ENCODE peak calls at places on chromosome 17, in nine cellular contexts. X, E, H, F, A, M, J, L and B are unnamed samples.

GRCh38 chr17:69047368-69048263 is 13.1 kb downstream of the ABCA9 start:
- DNase-seq in J (peak; percentile 29), L (no peak), M (peak; percentile 87), E (peak; percentile 20), F (no peak), X (no peak), H (no peak), A (no peak), B (no peak)

GRCh38 chr17:19470529-19471261 is 59.7 kb downstream of the RNF112 start:
- DNase-seq in M (peak; percentile 96), L (no peak), J (no peak), H (no peak), F (no peak), E (no peak), X (no peak), A (peak; percentile 34), B (no peak)

GRCh38 chr17:14833201-14833773 is 431.8 kb downstream of the PMP22 start:
- DNase-seq in M (no peak), F (no peak), H (no peak), J (peak; percentile 91), E (no peak), X (no peak), A (no peak), L (no peak), B (no peak)

GRCh38 chr17:39962642-39963220 is at the start of gene GSDMA:
- DNase-seq in J (no peak), H (no peak), A (no peak), L (no peak), E (no peak), X (no peak), M (no peak), F (no peak), B (no peak)

GRCh38 chr17:39608142-39608541 is 422 bp upstream of the NEUROD2 start:
- DNase-seq in L (no peak), X (no peak), F (no peak), J (no peak), A (no peak), E (no peak), H (no peak), M (no peak), B (no peak)

GRCh38 chr17:48236681-48237134 is 129.1 kb downstream of the SNX11 start:
- DNase-seq in E (peak; percentile 79), F (no peak), L (no peak), M (no peak), J (peak; percentile 99), A (no peak), X (no peak), H (no peak), B (no peak)

GRCh38 chr17:32269377-32269776 is 3.7 kb downstream of the RHBDL3 start:
- DNase-seq in A (no peak), M (no peak), J (no peak), L (no peak), E (no peak), X (no peak), F (no peak), H (no peak), B (no peak)

GRCh38 chr17:2025220-2025621 is at the start of gene RTN4RL1:
- DNase-seq in M (peak; percentile 81), F (peak; percentile 35), L (no peak), A (peak; percentile 53), E (peak; percentile 87), X (peak; percentile 43), H (peak; percentile 64), J (peak; percentile 59), B (no peak)

GRCh38 chr17:81034779-81035388 is at the start of gene BAIAP2:
- DNase-seq in J (peak; percentile 96), L (peak; percentile 93), H (peak; percentile 98), F (peak; percentile 99), A (peak; percentile 93), E (peak; percentile 99), M (peak; percentile 98), X (peak; percentile 99), B (no peak)